ENCODE peak calls at places on chromosomes 13 and 19, in four cellular contexts. B is tibial nerve, S is IMR-90, E is A549. V is an unnamed sample.

GRCh38 chr13:51339952-51340732 is 651 bp downstream of the SERPINE3 start:
- DNase-seq in S (peak), E (no peak), B (no peak), V (no peak)

GRCh38 chr13:91132381-91132780 is 215.1 kb upstream of the MIR17HG start:
- DNase-seq in E (no peak), S (no peak), B (no peak), V (no peak)

GRCh38 chr19:47691782-47692181 is 21.4 kb upstream of the EHD2 start:
- DNase-seq in B (no peak), E (no peak), S (no peak), V (peak)

GRCh38 chr19:40317338-40317737 is 30.9 kb downstream of the C19orf47 start:
- DNase-seq in E (no peak), S (no peak), B (no peak), V (no peak)

GRCh38 chr13:57630661-57631606 is 610 bp upstream of the PCDH17 start:
- DNase-seq in S (no peak), E (no peak), B (no peak), V (no peak)

GRCh38 chr13:93745884-93746283 is 519.3 kb downstream of the GPC6 start:
- DNase-seq in S (peak), E (no peak), B (no peak), V (no peak)

GRCh38 chr13:96617528-96617927 is 376.7 kb downstream of the OXGR1 start:
- DNase-seq in E (no peak), S (no peak), B (no peak), V (no peak)

GRCh38 chr13:109790951-109791605 is 4.7 kb upstream of the IRS2 start:
- DNase-seq in S (peak), E (peak), B (no peak), V (no peak)

GRCh38 chr19:3276341-3276799 is 51.9 kb downstream of the CELF5 start:
- DNase-seq in S (no peak), E (peak), B (no peak), V (no peak)

GRCh38 chr13:77533875-77534788 is 1.4 kb upstream of the SCEL start:
- DNase-seq in B (no peak), S (no peak), E (peak), V (no peak)

GRCh38 chr13:24264976-24265375 is 44.4 kb upstream of the C1QTNF9 start:
- DNase-seq in S (no peak), B (no peak), E (no peak), V (no peak)

GRCh38 chr13:68588623-68589022 is 1358.5 kb upstream of the PCDH9 start:
- DNase-seq in E (no peak), B (no peak), S (no peak), V (no peak)

GRCh38 chr13:49020940-49021548 is 45.3 kb downstream of the FNDC3A start:
- DNase-seq in B (no peak), S (no peak), E (no peak), V (no peak)

GRCh38 chr19:49876422-49877019 is 634 bp downstream of the AKT1S1 start:
- DNase-seq in E (peak), B (peak), S (peak), V (peak)
- TF ChIP-seq POLR2A in E (peak), B (no peak), S (no peak), V (peak)

GRCh38 chr13:39612023-39612637 is 9.1 kb upstream of the LHFPL6 start:
- DNase-seq in E (peak), S (peak), B (peak), V (peak)

GRCh38 chr13:39603424-39603947 is 493 bp upstream of the LHFPL6 start:
- DNase-seq in S (peak), E (peak), B (no peak), V (peak)

GRCh38 chr13:39604736-39605135 is 1.7 kb upstream of the LHFPL6 start:
- DNase-seq in B (no peak), S (no peak), E (no peak), V (no peak)

GRCh38 chr13:39605677-39606320 is 2.8 kb upstream of the LHFPL6 start:
- DNase-seq in E (no peak), S (no peak), B (no peak), V (no peak)

GRCh38 chr13:39607876-39608275 is 4.9 kb upstream of the LHFPL6 start:
- DNase-seq in B (no peak), S (no peak), E (no peak), V (no peak)
- H3K4me3 ChIP-seq in B (no peak), S (no peak), E (no peak), V (no peak)

GRCh38 chr13:113304121-113304520 is 7.1 kb downstream of the LAMP1 start:
- DNase-seq in E (no peak), B (no peak), S (no peak), V (no peak)
- TF ChIP-seq POLR2A in E (no peak), B (no peak), S (no peak), V (no peak)

DNA sequence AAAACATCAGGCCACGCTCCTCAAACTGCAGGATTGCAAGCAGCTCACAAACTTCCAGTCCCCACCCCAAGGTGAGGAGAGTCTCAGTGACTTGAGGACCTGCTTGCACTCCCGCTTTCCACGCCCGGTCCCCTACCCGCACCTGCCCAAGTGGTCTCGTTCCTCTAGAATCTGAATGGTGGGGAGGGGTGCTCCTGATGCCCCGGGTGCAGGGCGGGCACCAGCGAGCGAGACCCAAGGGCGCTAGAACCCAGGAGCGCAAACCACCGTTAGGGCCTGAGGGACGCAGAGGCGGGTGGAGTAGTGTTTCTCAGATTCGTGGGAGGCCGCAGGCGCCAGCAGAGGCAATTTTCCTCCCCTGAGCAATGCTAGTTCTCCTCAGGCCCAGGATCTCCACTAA is 40.3 kb downstream of the SOX1 start:
- DNase-seq in S (no peak), B (no peak), E (no peak), V (no peak)
- H3K4me3 ChIP-seq in S (no peak), B (no peak), E (no peak), V (no peak)

V was measured in gastrocnemius medialis.